ENCODE peak calls at places on chromosomes 6 and 20, in eight cellular contexts. One of them, this sample, is unnamed.

GRCh38 chr6:143248359-143248758 is 187.7 kb downstream of the AIG1 start:
- DNase-seq in substantia nigra: no peak
- DNase-seq in heart left ventricle: no peak
- DNase-seq in transverse colon: no peak
- DNase-seq in body of pancreas: no peak
- DNase-seq in Peyer's patch: no peak
- DNase-seq in endothelial cell of umbilical vein: no peak
- DNase-seq in right atrium auricular region: no peak
- DNase-seq in this sample: no peak

GRCh38 chr20:32019156-32019510 is 8.9 kb downstream of the CCM2L start:
- DNase-seq in substantia nigra: no peak
- DNase-seq in heart left ventricle: no peak
- DNase-seq in transverse colon: no peak
- DNase-seq in body of pancreas: peak
- DNase-seq in Peyer's patch: no peak
- DNase-seq in endothelial cell of umbilical vein: no peak
- DNase-seq in right atrium auricular region: no peak
- DNase-seq in this sample: no peak

GRCh38 chr6:136129365-136129764 is 120.7 kb downstream of the MTFR2 start:
- DNase-seq in substantia nigra: no peak
- DNase-seq in heart left ventricle: no peak
- DNase-seq in transverse colon: no peak
- DNase-seq in body of pancreas: no peak
- DNase-seq in Peyer's patch: no peak
- DNase-seq in endothelial cell of umbilical vein: no peak
- DNase-seq in right atrium auricular region: no peak
- DNase-seq in this sample: no peak

GRCh38 chr20:36465109-36466080 is 75.9 kb upstream of the MYL9 start:
- DNase-seq in substantia nigra: no peak
- DNase-seq in heart left ventricle: peak
- DNase-seq in transverse colon: peak
- DNase-seq in body of pancreas: peak
- DNase-seq in Peyer's patch: no peak
- DNase-seq in endothelial cell of umbilical vein: peak
- DNase-seq in right atrium auricular region: peak
- DNase-seq in this sample: peak

GRCh38 chr6:123415844-123416468 is 220.8 kb downstream of the TRDN start:
- DNase-seq in substantia nigra: peak
- DNase-seq in heart left ventricle: peak
- DNase-seq in transverse colon: peak
- DNase-seq in body of pancreas: peak
- DNase-seq in Peyer's patch: peak
- DNase-seq in endothelial cell of umbilical vein: peak
- DNase-seq in right atrium auricular region: peak
- DNase-seq in this sample: peak

GRCh38 chr20:59938221-59938620 is 1.9 kb downstream of the PPP1R3D start:
- DNase-seq in substantia nigra: no peak
- DNase-seq in heart left ventricle: no peak
- DNase-seq in transverse colon: no peak
- DNase-seq in body of pancreas: no peak
- DNase-seq in Peyer's patch: no peak
- DNase-seq in endothelial cell of umbilical vein: no peak
- DNase-seq in right atrium auricular region: no peak
- DNase-seq in this sample: peak

GRCh38 chr6:47722178-47722577 is 23.8 kb downstream of the ADGRF4 start:
- DNase-seq in substantia nigra: no peak
- DNase-seq in heart left ventricle: no peak
- DNase-seq in transverse colon: no peak
- DNase-seq in body of pancreas: no peak
- DNase-seq in Peyer's patch: no peak
- DNase-seq in endothelial cell of umbilical vein: no peak
- DNase-seq in right atrium auricular region: no peak
- DNase-seq in this sample: no peak

GRCh38 chr6:6858533-6858982 is 249.2 kb upstream of the RREB1 start:
- DNase-seq in substantia nigra: no peak
- DNase-seq in heart left ventricle: no peak
- DNase-seq in transverse colon: no peak
- DNase-seq in body of pancreas: no peak
- DNase-seq in Peyer's patch: no peak
- DNase-seq in endothelial cell of umbilical vein: no peak
- DNase-seq in right atrium auricular region: no peak
- DNase-seq in this sample: no peak

GRCh38 chr20:14341782-14342181 is 4.4 kb upstream of the FLRT3 start:
- DNase-seq in substantia nigra: no peak
- DNase-seq in heart left ventricle: no peak
- DNase-seq in transverse colon: no peak
- DNase-seq in body of pancreas: no peak
- DNase-seq in Peyer's patch: no peak
- DNase-seq in endothelial cell of umbilical vein: no peak
- DNase-seq in right atrium auricular region: no peak
- DNase-seq in this sample: no peak

GRCh38 chr6:43923376-43924221 is 153.6 kb downstream of the VEGFA start:
- DNase-seq in substantia nigra: no peak
- DNase-seq in heart left ventricle: no peak
- DNase-seq in transverse colon: no peak
- DNase-seq in body of pancreas: no peak
- DNase-seq in Peyer's patch: no peak
- DNase-seq in endothelial cell of umbilical vein: no peak
- DNase-seq in right atrium auricular region: no peak
- DNase-seq in this sample: peak

GRCh38 chr6:146489489-146489888 is 54.1 kb upstream of the RAB32 start:
- DNase-seq in substantia nigra: no peak
- DNase-seq in heart left ventricle: no peak
- DNase-seq in transverse colon: no peak
- DNase-seq in body of pancreas: no peak
- DNase-seq in Peyer's patch: no peak
- DNase-seq in endothelial cell of umbilical vein: no peak
- DNase-seq in right atrium auricular region: no peak
- DNase-seq in this sample: no peak

GRCh38 chr6:150491131-150491795 is 108.4 kb upstream of the PLEKHG1 start:
- DNase-seq in substantia nigra: no peak
- DNase-seq in heart left ventricle: no peak
- DNase-seq in transverse colon: no peak
- DNase-seq in body of pancreas: no peak
- DNase-seq in Peyer's patch: no peak
- DNase-seq in endothelial cell of umbilical vein: no peak
- DNase-seq in right atrium auricular region: no peak
- DNase-seq in this sample: peak

GRCh38 chr6:26295691-26296555 is 69.1 kb upstream of the BTN3A2 start:
- DNase-seq in substantia nigra: no peak
- DNase-seq in heart left ventricle: no peak
- DNase-seq in transverse colon: peak
- DNase-seq in body of pancreas: no peak
- DNase-seq in Peyer's patch: no peak
- DNase-seq in endothelial cell of umbilical vein: peak
- DNase-seq in right atrium auricular region: no peak
- DNase-seq in this sample: peak

GRCh38 chr6:87755697-87756671 is 54.0 kb upstream of the AKIRIN2 start:
- DNase-seq in substantia nigra: no peak
- DNase-seq in heart left ventricle: no peak
- DNase-seq in transverse colon: no peak
- DNase-seq in body of pancreas: no peak
- DNase-seq in Peyer's patch: no peak
- DNase-seq in endothelial cell of umbilical vein: no peak
- DNase-seq in right atrium auricular region: no peak
- DNase-seq in this sample: peak

GRCh38 chr20:51258582-51259175 is 235.8 kb upstream of the KCNG1 start:
- DNase-seq in substantia nigra: no peak
- DNase-seq in heart left ventricle: no peak
- DNase-seq in transverse colon: no peak
- DNase-seq in body of pancreas: no peak
- DNase-seq in Peyer's patch: no peak
- DNase-seq in endothelial cell of umbilical vein: no peak
- DNase-seq in right atrium auricular region: no peak
- DNase-seq in this sample: peak

GRCh38 chr6:34672657-34673043 is 23.9 kb downstream of the ILRUN start:
- DNase-seq in substantia nigra: no peak
- DNase-seq in heart left ventricle: no peak
- DNase-seq in transverse colon: no peak
- DNase-seq in body of pancreas: no peak
- DNase-seq in Peyer's patch: no peak
- DNase-seq in endothelial cell of umbilical vein: peak
- DNase-seq in right atrium auricular region: no peak
- DNase-seq in this sample: no peak

GRCh38 chr20:47146703-47147102 is 209.8 kb downstream of the ZMYND8 start:
- DNase-seq in substantia nigra: no peak
- DNase-seq in heart left ventricle: no peak
- DNase-seq in transverse colon: no peak
- DNase-seq in body of pancreas: no peak
- DNase-seq in Peyer's patch: no peak
- DNase-seq in endothelial cell of umbilical vein: no peak
- DNase-seq in right atrium auricular region: no peak
- DNase-seq in this sample: peak

GRCh38 chr6:139990865-139991264 is 616.4 kb upstream of the CITED2 start:
- DNase-seq in substantia nigra: no peak
- DNase-seq in heart left ventricle: no peak
- DNase-seq in transverse colon: no peak
- DNase-seq in body of pancreas: no peak
- DNase-seq in Peyer's patch: no peak
- DNase-seq in endothelial cell of umbilical vein: no peak
- DNase-seq in right atrium auricular region: no peak
- DNase-seq in this sample: peak

GRCh38 chr6:34508425-34508824 is 42.5 kb downstream of the PACSIN1 start:
- DNase-seq in substantia nigra: no peak
- DNase-seq in heart left ventricle: no peak
- DNase-seq in transverse colon: no peak
- DNase-seq in body of pancreas: no peak
- DNase-seq in Peyer's patch: no peak
- DNase-seq in endothelial cell of umbilical vein: no peak
- DNase-seq in right atrium auricular region: no peak
- DNase-seq in this sample: no peak

GRCh38 chr6:5517781-5518180 is 256.5 kb downstream of the FARS2 start:
- DNase-seq in substantia nigra: no peak
- DNase-seq in heart left ventricle: no peak
- DNase-seq in transverse colon: no peak
- DNase-seq in body of pancreas: no peak
- DNase-seq in Peyer's patch: no peak
- DNase-seq in endothelial cell of umbilical vein: no peak
- DNase-seq in right atrium auricular region: no peak
- DNase-seq in this sample: no peak

GRCh38 chr6:168018664-168019063 is 21.2 kb downstream of the KIF25 start:
- DNase-seq in substantia nigra: no peak
- DNase-seq in heart left ventricle: no peak
- DNase-seq in transverse colon: no peak
- DNase-seq in body of pancreas: no peak
- DNase-seq in Peyer's patch: no peak
- DNase-seq in endothelial cell of umbilical vein: no peak
- DNase-seq in right atrium auricular region: no peak
- DNase-seq in this sample: no peak

GRCh38 chr6:41878246-41878645 is 16.9 kb downstream of the USP49 start:
- DNase-seq in substantia nigra: no peak
- DNase-seq in heart left ventricle: no peak
- DNase-seq in transverse colon: no peak
- DNase-seq in body of pancreas: no peak
- DNase-seq in Peyer's patch: no peak
- DNase-seq in endothelial cell of umbilical vein: no peak
- DNase-seq in right atrium auricular region: no peak
- DNase-seq in this sample: peak
- H3K27ac ChIP-seq in substantia nigra: no peak
- H3K27ac ChIP-seq in heart left ventricle: no peak
- H3K27ac ChIP-seq in transverse colon: no peak
- H3K27ac ChIP-seq in body of pancreas: no peak
- H3K27ac ChIP-seq in Peyer's patch: no peak
- H3K27ac ChIP-seq in endothelial cell of umbilical vein: no peak
- H3K27ac ChIP-seq in right atrium auricular region: no peak
- H3K27ac ChIP-seq in this sample: peak

GRCh38 chr6:32843979-32844838 is at the start of gene PSMB8:
- DNase-seq in substantia nigra: peak
- DNase-seq in heart left ventricle: peak
- DNase-seq in transverse colon: peak
- DNase-seq in body of pancreas: peak
- DNase-seq in Peyer's patch: peak
- DNase-seq in endothelial cell of umbilical vein: peak
- DNase-seq in right atrium auricular region: peak
- DNase-seq in this sample: peak
- H3K27ac ChIP-seq in substantia nigra: peak
- H3K27ac ChIP-seq in heart left ventricle: peak
- H3K27ac ChIP-seq in transverse colon: peak
- H3K27ac ChIP-seq in body of pancreas: peak
- H3K27ac ChIP-seq in Peyer's patch: peak
- H3K27ac ChIP-seq in endothelial cell of umbilical vein: peak
- H3K27ac ChIP-seq in right atrium auricular region: peak
- H3K27ac ChIP-seq in this sample: peak

GRCh38 chr6:1595271-1596087 is 14.2 kb upstream of the FOXC1 start:
- DNase-seq in substantia nigra: no peak
- DNase-seq in heart left ventricle: peak
- DNase-seq in transverse colon: no peak
- DNase-seq in body of pancreas: no peak
- DNase-seq in Peyer's patch: no peak
- DNase-seq in endothelial cell of umbilical vein: no peak
- DNase-seq in right atrium auricular region: no peak
- DNase-seq in this sample: no peak
- H3K27ac ChIP-seq in substantia nigra: no peak
- H3K27ac ChIP-seq in heart left ventricle: no peak
- H3K27ac ChIP-seq in transverse colon: no peak
- H3K27ac ChIP-seq in body of pancreas: no peak
- H3K27ac ChIP-seq in Peyer's patch: no peak
- H3K27ac ChIP-seq in endothelial cell of umbilical vein: no peak
- H3K27ac ChIP-seq in right atrium auricular region: no peak
- H3K27ac ChIP-seq in this sample: no peak

GRCh38 chr6:350371-350770 is 41.2 kb upstream of the IRF4 start:
- DNase-seq in substantia nigra: no peak
- DNase-seq in heart left ventricle: no peak
- DNase-seq in transverse colon: no peak
- DNase-seq in body of pancreas: no peak
- DNase-seq in Peyer's patch: no peak
- DNase-seq in endothelial cell of umbilical vein: no peak
- DNase-seq in right atrium auricular region: no peak
- DNase-seq in this sample: no peak

GRCh38 chr6:351011-351866 is 40.3 kb upstream of the IRF4 start:
- DNase-seq in substantia nigra: no peak
- DNase-seq in heart left ventricle: no peak
- DNase-seq in transverse colon: no peak
- DNase-seq in body of pancreas: no peak
- DNase-seq in Peyer's patch: no peak
- DNase-seq in endothelial cell of umbilical vein: no peak
- DNase-seq in right atrium auricular region: no peak
- DNase-seq in this sample: no peak

GRCh38 chr6:352896-353470 is 38.6 kb upstream of the IRF4 start:
- DNase-seq in substantia nigra: no peak
- DNase-seq in heart left ventricle: no peak
- DNase-seq in transverse colon: no peak
- DNase-seq in body of pancreas: no peak
- DNase-seq in Peyer's patch: no peak
- DNase-seq in endothelial cell of umbilical vein: no peak
- DNase-seq in right atrium auricular region: no peak
- DNase-seq in this sample: no peak

GRCh38 chr6:352474-352873 is 39.1 kb upstream of the IRF4 start:
- DNase-seq in substantia nigra: no peak
- DNase-seq in heart left ventricle: no peak
- DNase-seq in transverse colon: no peak
- DNase-seq in body of pancreas: no peak
- DNase-seq in Peyer's patch: no peak
- DNase-seq in endothelial cell of umbilical vein: no peak
- DNase-seq in right atrium auricular region: no peak
- DNase-seq in this sample: no peak

DNA sequence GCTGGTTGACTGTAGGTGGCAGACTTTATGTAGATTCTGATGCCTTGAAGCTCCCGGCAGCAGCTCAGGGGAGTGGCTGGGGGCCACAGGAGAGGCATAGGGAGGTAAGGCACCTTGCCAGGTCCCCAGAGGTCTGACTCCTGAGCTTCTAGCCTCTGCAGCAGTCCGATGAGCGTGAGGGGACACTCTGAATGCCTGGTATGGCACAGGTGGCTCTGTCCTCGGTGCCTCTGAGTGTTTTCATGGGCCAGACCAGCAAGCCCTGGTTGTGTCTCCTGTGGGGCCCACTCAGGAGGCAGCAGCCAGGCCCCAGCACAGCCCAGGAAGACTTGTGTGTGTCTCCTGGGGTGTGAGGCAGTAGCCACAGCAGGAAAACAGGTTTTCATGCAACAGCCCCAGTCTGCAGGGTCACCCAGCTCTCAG is 39.7 kb upstream of the IRF4 start:
- DNase-seq in substantia nigra: no peak
- DNase-seq in heart left ventricle: no peak
- DNase-seq in transverse colon: no peak
- DNase-seq in body of pancreas: no peak
- DNase-seq in Peyer's patch: no peak
- DNase-seq in endothelial cell of umbilical vein: no peak
- DNase-seq in right atrium auricular region: no peak
- DNase-seq in this sample: no peak
- H3K27ac ChIP-seq in substantia nigra: no peak
- H3K27ac ChIP-seq in heart left ventricle: no peak
- H3K27ac ChIP-seq in transverse colon: no peak
- H3K27ac ChIP-seq in body of pancreas: no peak
- H3K27ac ChIP-seq in Peyer's patch: no peak
- H3K27ac ChIP-seq in endothelial cell of umbilical vein: no peak
- H3K27ac ChIP-seq in right atrium auricular region: no peak
- H3K27ac ChIP-seq in this sample: no peak

This sample was measured in brain microvascular endothelial cell.